ENCODE peak calls at places on chromosomes 2 and 18, in six cellular contexts. B, D, P, W, Y and I are unnamed samples.

GRCh38 chr2:66252002-66252545 is 182.9 kb upstream of the MEIS1 start:
- DNase-seq in W (no peak), B (peak), P (no peak), D (no peak), Y (no peak), I (no peak)

GRCh38 chr2:201768918-201769317 is 11.8 kb downstream of the ALS2 start:
- DNase-seq in P (no peak), Y (no peak), D (no peak), W (no peak), B (no peak), I (no peak)

GRCh38 chr18:6414723-6415362 is at the start of gene L3MBTL4:
- DNase-seq in Y (no peak), W (no peak), D (no peak), P (no peak), B (peak), I (no peak)

GRCh38 chr2:239307221-239307569 is 93.6 kb downstream of the HDAC4 start:
- DNase-seq in D (no peak), W (no peak), Y (no peak), B (no peak), P (no peak), I (no peak)

GRCh38 chr2:98912221-98912851 is 23.7 kb downstream of the CRACDL start:
- DNase-seq in D (no peak), P (no peak), B (peak), W (no peak), Y (no peak), I (no peak)

GRCh38 chr2:230410861-230411464 is 5.0 kb upstream of the SP100 start:
- DNase-seq in B (no peak), P (no peak), D (no peak), Y (no peak), W (no peak), I (no peak)

GRCh38 chr2:188629890-188630483 is 338.3 kb downstream of the GULP1 start:
- DNase-seq in W (no peak), B (no peak), D (no peak), P (no peak), Y (no peak), I (no peak)

GRCh38 chr2:172196768-172197322 is 94.1 kb upstream of the DLX2 start:
- DNase-seq in W (no peak), D (no peak), P (no peak), Y (no peak), B (no peak), I (peak)

GRCh38 chr2:233288663-233289062 is 19.0 kb upstream of the SAG start:
- DNase-seq in D (no peak), W (no peak), Y (no peak), P (no peak), B (no peak), I (no peak)

GRCh38 chr18:77042583-77042982 is 90.0 kb downstream of the MBP start:
- DNase-seq in W (no peak), D (no peak), B (no peak), Y (no peak), P (no peak), I (no peak)

GRCh38 chr2:184402381-184402780 is 195.9 kb upstream of the ZNF804A start:
- DNase-seq in D (no peak), B (no peak), Y (no peak), W (no peak), P (no peak), I (no peak)

GRCh38 chr2:10768063-10768507 is 44.5 kb downstream of the PDIA6 start:
- DNase-seq in B (no peak), W (no peak), P (no peak), D (no peak), Y (no peak), I (no peak)

GRCh38 chr2:164810843-164811242 is 30.8 kb downstream of the COBLL1 start:
- DNase-seq in D (no peak), W (no peak), P (no peak), B (no peak), Y (peak), I (peak)

DNA sequence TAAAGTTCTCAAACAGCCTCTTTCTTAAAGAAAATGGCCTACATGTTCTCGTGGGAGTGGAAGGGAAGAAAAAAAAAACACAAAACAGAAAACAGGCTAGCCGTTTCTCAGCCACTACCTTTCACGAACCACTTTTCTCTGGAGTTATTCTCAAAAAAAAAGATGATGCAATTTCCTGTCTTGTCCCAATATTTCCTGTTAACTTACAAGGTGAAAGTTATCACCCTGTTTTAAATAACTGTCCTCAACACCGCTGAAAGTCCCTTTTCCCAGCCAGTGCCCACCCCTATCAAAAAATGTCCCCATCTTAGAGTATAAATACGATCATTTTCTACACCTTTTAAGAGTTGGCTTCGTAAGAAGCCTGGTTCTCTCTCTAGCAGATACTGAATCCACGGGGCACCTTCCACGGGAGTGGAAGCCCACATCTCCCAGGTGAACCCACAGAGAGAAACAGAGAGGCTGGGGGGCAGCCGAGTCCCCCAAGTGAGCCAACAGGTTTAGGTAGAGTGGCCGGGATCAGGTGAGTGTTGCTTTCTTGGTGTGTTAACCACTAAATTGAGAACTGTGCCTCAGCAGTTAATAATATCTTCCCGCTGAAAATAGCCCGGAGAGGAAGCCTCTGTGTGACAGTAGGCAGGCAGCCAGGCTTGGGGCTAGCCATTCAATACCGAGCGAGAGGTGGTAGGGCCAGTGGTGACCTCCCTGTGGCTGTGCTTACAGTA is 15.9 kb downstream of the SMAD7 start:
- DNase-seq in Y (no peak), W (no peak), D (peak), B (no peak), P (no peak), I (peak)
- H3K4me3 ChIP-seq in Y (no peak), W (no peak), D (peak), B (no peak), P (no peak), I (peak)

GRCh38 chr18:34219651-34220050 is 5.1 kb downstream of the NOL4 start:
- DNase-seq in W (no peak), D (no peak), P (no peak), Y (no peak), B (peak), I (no peak)
- TF ChIP-seq GABPA in W (no peak), D (no peak), P (no peak), Y (no peak), B (no peak), I (no peak)

GRCh38 chr2:54671010-54671409 is 52.5 kb upstream of the EML6 start:
- DNase-seq in Y (no peak), P (no peak), B (no peak), D (no peak), W (no peak), I (no peak)
- H3K27ac ChIP-seq in Y (no peak), P (no peak), B (no peak), D (no peak), W (no peak), I (no peak)

DNA sequence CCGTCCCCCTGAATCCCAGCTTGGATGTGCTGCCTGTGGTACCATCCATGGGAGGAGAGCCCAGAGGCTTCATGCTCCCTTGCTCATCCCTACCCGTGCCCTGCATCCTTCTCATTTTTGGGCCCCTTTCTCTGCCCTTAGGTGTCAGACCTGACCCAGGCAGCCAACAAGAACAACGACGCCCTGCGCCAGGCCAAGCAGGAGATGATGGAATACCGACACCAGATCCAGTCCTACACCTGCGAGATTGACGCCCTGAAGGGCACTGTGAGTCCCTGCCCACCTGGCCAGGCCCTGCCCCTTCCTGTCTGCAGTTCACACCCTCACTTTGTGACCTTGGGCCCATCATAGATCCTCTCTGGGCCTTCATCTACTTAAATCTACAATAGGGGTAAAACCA is 2.5 kb downstream of the DES start:
- DNase-seq in W (no peak), Y (no peak), D (no peak), P (no peak), B (no peak), I (no peak)
- H3K4me3 ChIP-seq in W (no peak), Y (no peak), D (no peak), P (no peak), B (no peak), I (no peak)

GRCh38 chr18:3903341-3903740 is 453.4 kb downstream of the TGIF1 start:
- DNase-seq in P (no peak), B (no peak), Y (no peak), W (no peak), D (no peak), I (no peak)

GRCh38 chr18:3906072-3906471 is 456.1 kb downstream of the TGIF1 start:
- DNase-seq in B (no peak), Y (no peak), W (no peak), D (peak), P (no peak), I (no peak)

GRCh38 chr18:3901042-3901441 is 451.1 kb downstream of the TGIF1 start:
- DNase-seq in B (no peak), Y (no peak), D (no peak), W (no peak), P (no peak), I (no peak)

GRCh38 chr18:3901811-3902210 is 451.8 kb downstream of the TGIF1 start:
- DNase-seq in W (no peak), D (no peak), B (no peak), P (no peak), Y (no peak), I (no peak)

GRCh38 chr18:3902676-3903075 is 452.7 kb downstream of the TGIF1 start:
- DNase-seq in W (no peak), Y (no peak), B (no peak), D (no peak), P (no peak), I (no peak)
- TF ChIP-seq GABPA in W (no peak), Y (no peak), B (no peak), D (no peak), P (no peak), I (no peak)

GRCh38 chr2:111661286-111661940 is 222.6 kb downstream of the ANAPC1 start:
- DNase-seq in Y (no peak), D (no peak), P (no peak), B (no peak), W (no peak), I (no peak)

GRCh38 chr2:111656893-111657292 is 227.1 kb downstream of the ANAPC1 start:
- DNase-seq in B (no peak), W (no peak), D (no peak), Y (no peak), P (no peak), I (no peak)

GRCh38 chr2:111662039-111662740 is 221.8 kb downstream of the ANAPC1 start:
- DNase-seq in Y (no peak), W (no peak), D (no peak), P (no peak), B (no peak), I (no peak)

GRCh38 chr2:111657351-111657975 is 226.5 kb downstream of the ANAPC1 start:
- DNase-seq in W (no peak), B (no peak), D (no peak), P (no peak), Y (no peak), I (no peak)

GRCh38 chr2:111659361-111660281 is 224.4 kb downstream of the ANAPC1 start:
- DNase-seq in D (no peak), Y (peak), B (no peak), P (peak), W (peak), I (peak)
- H3K27ac ChIP-seq in D (no peak), Y (no peak), B (no peak), P (no peak), W (no peak), I (peak)